ENCODE peak calls at places on chromosomes 2 and 18, in nine cellular contexts. O is A549, I is NB4, X is neural progenitor cell, P is stomach, R is kidney, V is GM23338, A is tibial artery, Q is HCT116. G is an unnamed sample.

GRCh38 chr18:38464024-38464423 is 898.4 kb upstream of the CELF4 start:
- DNase-seq in O (no peak), I (no peak), X (no peak), P (no peak), R (no peak), V (no peak), A (no peak), Q (no peak), G (no peak)

GRCh38 chr18:8685141-8685913 is 20.0 kb upstream of the MTCL1 start:
- DNase-seq in O (no peak), I (no peak), X (peak), P (no peak), R (no peak), V (no peak), A (no peak), Q (no peak), G (peak)

GRCh38 chr2:1561793-1562521 is 148.7 kb downstream of the TPO start:
- DNase-seq in O (no peak), I (no peak), X (no peak), P (no peak), R (no peak), V (no peak), A (no peak), Q (no peak), G (no peak)

GRCh38 chr2:235570256-235570655 is 76.4 kb downstream of the AGAP1 start:
- DNase-seq in O (no peak), I (no peak), X (no peak), P (no peak), R (no peak), V (no peak), A (no peak), Q (no peak), G (no peak)

GRCh38 chr2:84338069-84338468 is 121.0 kb downstream of the SUCLG1 start:
- DNase-seq in O (no peak), I (no peak), X (no peak), P (no peak), R (no peak), V (no peak), A (no peak), Q (no peak), G (no peak)

GRCh38 chr2:206616141-206616540 is 26.1 kb upstream of the FAM237A start:
- DNase-seq in O (peak), I (no peak), X (no peak), P (no peak), R (no peak), V (no peak), A (no peak), Q (no peak), G (peak)

GRCh38 chr2:74548919-74549684 is 4.6 kb downstream of the LOXL3 start:
- DNase-seq in O (peak), I (peak), X (peak), P (peak), R (peak), V (peak), A (peak), Q (no peak), G (peak)

GRCh38 chr2:119694994-119695521 is 16.1 kb downstream of the TMEM177 start:
- DNase-seq in O (no peak), I (no peak), X (no peak), P (no peak), R (no peak), V (no peak), A (no peak), Q (no peak), G (peak)

GRCh38 chr2:147499785-147500184 is 345.0 kb upstream of the ACVR2A start:
- DNase-seq in O (no peak), I (no peak), X (no peak), P (no peak), R (no peak), V (no peak), A (no peak), Q (no peak), G (peak)

GRCh38 chr2:18856766-18857165 is 267.4 kb upstream of the NT5C1B start:
- DNase-seq in O (no peak), I (no peak), X (no peak), P (no peak), R (no peak), V (no peak), A (no peak), Q (no peak), G (no peak)

GRCh38 chr18:61581578-61582204 is 248.5 kb downstream of the CDH20 start:
- DNase-seq in O (peak), I (peak), X (peak), P (peak), R (peak), V (peak), A (peak), Q (peak), G (peak)

GRCh38 chr2:140679752-140680151 is 1451.1 kb downstream of the LRP1B start:
- DNase-seq in O (no peak), I (no peak), X (no peak), P (no peak), R (no peak), V (no peak), A (no peak), Q (no peak), G (no peak)

GRCh38 chr2:41779873-41780272 is 267.9 kb upstream of the PKDCC start:
- DNase-seq in O (no peak), I (no peak), X (no peak), P (no peak), R (no peak), V (peak), A (no peak), Q (no peak), G (no peak)

GRCh38 chr2:6828299-6828584 is 37.5 kb downstream of the CMPK2 start:
- DNase-seq in O (peak), I (peak), X (peak), P (no peak), R (no peak), V (peak), A (no peak), Q (peak), G (peak)

GRCh38 chr2:233025706-233026105 is 6.8 kb upstream of the NEU2 start:
- DNase-seq in O (no peak), I (no peak), X (no peak), P (no peak), R (no peak), V (no peak), A (no peak), Q (no peak), G (no peak)

GRCh38 chr18:67475673-67476072 is 40.8 kb downstream of the DSEL start:
- DNase-seq in O (no peak), I (peak), X (no peak), P (no peak), R (no peak), V (no peak), A (no peak), Q (no peak), G (peak)

GRCh38 chr18:49764032-49764431 is 49.3 kb downstream of the ACAA2 start:
- DNase-seq in O (no peak), I (no peak), X (no peak), P (no peak), R (no peak), V (no peak), A (no peak), Q (no peak), G (no peak)

GRCh38 chr18:23487738-23488625 is 15.3 kb upstream of the RMC1 start:
- DNase-seq in O (no peak), I (no peak), X (no peak), P (peak), R (no peak), V (peak), A (no peak), Q (no peak), G (peak)

GRCh38 chr18:5424903-5425302 is 118.9 kb downstream of the EPB41L3 start:
- DNase-seq in O (peak), I (peak), X (peak), P (no peak), R (no peak), V (peak), A (no peak), Q (no peak), G (peak)
- TF ChIP-seq CTCF in O (peak), I (peak), X (peak), P (no peak), R (peak), V (peak), A (peak), Q (peak), G (no peak)

GRCh38 chr2:50335852-50336251 is 696.1 kb downstream of the NRXN1 start:
- DNase-seq in O (no peak), I (no peak), X (peak), P (no peak), R (no peak), V (peak), A (no peak), Q (no peak), G (no peak)
- H3K4me3 ChIP-seq in O (no peak), I (no peak), X (no peak), P (no peak), R (no peak), V (no peak), A (no peak), Q (no peak), G (no peak)

GRCh38 chr18:12278765-12279682 is 24.9 kb downstream of the CIDEA start:
- DNase-seq in O (no peak), I (no peak), X (peak), P (peak), R (peak), V (peak), A (peak), Q (no peak), G (peak)
- TF ChIP-seq CTCF in O (no peak), I (no peak), X (peak), P (no peak), R (no peak), V (no peak), A (peak), Q (no peak), G (no peak)

GRCh38 chr2:174011796-174012195 is 46.6 kb upstream of the SP3 start:
- DNase-seq in O (no peak), I (no peak), X (no peak), P (no peak), R (no peak), V (no peak), A (no peak), Q (no peak), G (no peak)
- H3K4me3 ChIP-seq in O (no peak), I (no peak), X (no peak), P (no peak), R (peak), V (no peak), A (no peak), Q (no peak), G (no peak)

GRCh38 chr2:25204190-25204838 is 35.9 kb upstream of the POMC start:
- DNase-seq in O (no peak), I (no peak), X (no peak), P (no peak), R (no peak), V (peak), A (no peak), Q (no peak), G (no peak)

GRCh38 chr2:25202290-25202689 is 33.9 kb upstream of the POMC start:
- DNase-seq in O (no peak), I (no peak), X (no peak), P (no peak), R (no peak), V (no peak), A (no peak), Q (no peak), G (no peak)

GRCh38 chr2:25198209-25198525 is 29.8 kb upstream of the POMC start:
- DNase-seq in O (no peak), I (no peak), X (no peak), P (no peak), R (no peak), V (no peak), A (no peak), Q (no peak), G (no peak)

GRCh38 chr2:25201794-25202193 is 33.4 kb upstream of the POMC start:
- DNase-seq in O (no peak), I (no peak), X (no peak), P (no peak), R (no peak), V (no peak), A (no peak), Q (no peak), G (no peak)

DNA sequence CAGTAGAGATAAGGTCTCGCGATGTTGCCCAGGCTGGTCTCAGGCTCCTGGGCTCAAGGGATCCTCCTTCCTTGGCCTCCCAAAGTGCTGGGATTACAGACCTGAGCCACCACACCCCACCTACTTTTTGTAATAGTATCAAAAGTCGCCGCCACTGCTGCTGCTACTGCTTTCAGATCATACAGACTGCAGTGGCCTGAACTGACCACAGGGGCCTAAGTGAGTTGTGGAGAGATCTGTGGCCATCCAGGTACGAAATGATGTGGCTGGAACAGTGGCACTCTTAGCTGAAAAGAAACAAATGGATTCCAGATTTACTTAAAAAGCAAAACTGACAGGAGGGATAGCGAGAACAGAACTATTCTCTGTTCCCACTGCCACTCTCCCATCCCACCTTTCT is 32.9 kb upstream of the POMC start:
- DNase-seq in O (peak), I (no peak), X (peak), P (no peak), R (no peak), V (peak), A (no peak), Q (peak), G (no peak)
- TF ChIP-seq CTCF in O (no peak), I (peak), X (peak), P (no peak), R (no peak), V (peak), A (no peak), Q (peak), G (no peak)

G was measured in bronchial epithelial cell.